ENCODE peak calls at places on chromosomes 1 and 21, in four cellular contexts. One of them, this sample, is unnamed.

GRCh38 chr1:30034627-30035521 is 688.5 kb downstream of the MATN1 start:
- DNase-seq in mammary epithelial cell: no peak
- DNase-seq in fibroblast of lung: peak; percentile 7
- DNase-seq in endothelial cell of umbilical vein: no peak
- DNase-seq in this sample: peak; percentile 84

GRCh38 chr1:211752951-211753486 is 77.5 kb downstream of the LPGAT1 start:
- DNase-seq in fibroblast of lung: no peak
- DNase-seq in endothelial cell of umbilical vein: no peak
- DNase-seq in mammary epithelial cell: no peak
- DNase-seq in this sample: no peak

GRCh38 chr1:170732262-170732595 is 68.3 kb downstream of the PRRX1 start:
- DNase-seq in fibroblast of lung: peak; percentile 57
- DNase-seq in endothelial cell of umbilical vein: no peak
- DNase-seq in mammary epithelial cell: no peak
- DNase-seq in this sample: no peak

GRCh38 chr1:83734411-83734810 is 264.5 kb downstream of the TTLL7 start:
- DNase-seq in endothelial cell of umbilical vein: no peak
- DNase-seq in fibroblast of lung: no peak
- DNase-seq in mammary epithelial cell: no peak
- DNase-seq in this sample: no peak

GRCh38 chr1:30840904-30841598 is 67.5 kb downstream of the SDC3 start:
- DNase-seq in fibroblast of lung: peak; percentile 53
- DNase-seq in endothelial cell of umbilical vein: peak; percentile 95
- DNase-seq in mammary epithelial cell: no peak
- DNase-seq in this sample: no peak

GRCh38 chr1:8862528-8862927 is 16.0 kb downstream of the ENO1 start:
- DNase-seq in endothelial cell of umbilical vein: peak; percentile 38
- DNase-seq in mammary epithelial cell: no peak
- DNase-seq in fibroblast of lung: no peak
- DNase-seq in this sample: peak; percentile 75

GRCh38 chr1:226608699-226609505 is 60.3 kb downstream of the STUM start:
- DNase-seq in endothelial cell of umbilical vein: peak; percentile 58
- DNase-seq in mammary epithelial cell: peak; percentile 20
- DNase-seq in fibroblast of lung: peak; percentile 71
- DNase-seq in this sample: peak; percentile 77

GRCh38 chr1:25661043-25661807 is 44.6 kb downstream of the MAN1C1 start:
- DNase-seq in endothelial cell of umbilical vein: peak; percentile 15
- DNase-seq in fibroblast of lung: peak; percentile 39
- DNase-seq in mammary epithelial cell: no peak
- DNase-seq in this sample: no peak

GRCh38 chr1:37479255-37480124 is 5.1 kb downstream of the ZC3H12A start:
- DNase-seq in mammary epithelial cell: peak; percentile 99
- DNase-seq in endothelial cell of umbilical vein: peak; percentile 76
- DNase-seq in fibroblast of lung: peak; percentile 83
- DNase-seq in this sample: peak; percentile 33

GRCh38 chr1:154864189-154864985 is 5.7 kb downstream of the KCNN3 start:
- DNase-seq in endothelial cell of umbilical vein: no peak
- DNase-seq in mammary epithelial cell: no peak
- DNase-seq in fibroblast of lung: no peak
- DNase-seq in this sample: no peak

GRCh38 chr1:39158330-39159086 is 46.0 kb upstream of the MACF1 start:
- DNase-seq in fibroblast of lung: peak; percentile 83
- DNase-seq in mammary epithelial cell: peak; percentile 82
- DNase-seq in endothelial cell of umbilical vein: no peak
- DNase-seq in this sample: no peak

GRCh38 chr21:42337830-42338729 is 12.7 kb downstream of the TFF2 start:
- DNase-seq in fibroblast of lung: peak; percentile 50
- DNase-seq in mammary epithelial cell: no peak
- DNase-seq in endothelial cell of umbilical vein: peak; percentile 53
- DNase-seq in this sample: peak; percentile 67

GRCh38 chr1:9687876-9688582 is 36.5 kb downstream of the PIK3CD start:
- DNase-seq in fibroblast of lung: no peak
- DNase-seq in endothelial cell of umbilical vein: peak; percentile 22
- DNase-seq in mammary epithelial cell: peak; percentile 34
- DNase-seq in this sample: peak; percentile 36

GRCh38 chr1:51644533-51645197 is 27.8 kb downstream of the OSBPL9 start:
- DNase-seq in fibroblast of lung: peak; percentile 73
- DNase-seq in endothelial cell of umbilical vein: peak; percentile 77
- DNase-seq in mammary epithelial cell: peak; percentile 64
- DNase-seq in this sample: peak; percentile 69

GRCh38 chr1:72051538-72051937 is 230.8 kb downstream of the NEGR1 start:
- DNase-seq in endothelial cell of umbilical vein: peak; percentile 6
- DNase-seq in fibroblast of lung: no peak
- DNase-seq in mammary epithelial cell: peak; percentile 35
- DNase-seq in this sample: no peak

GRCh38 chr1:113701429-113701828 is 57.9 kb downstream of the PHTF1 start:
- DNase-seq in endothelial cell of umbilical vein: peak; percentile 6
- DNase-seq in fibroblast of lung: no peak
- DNase-seq in mammary epithelial cell: no peak
- DNase-seq in this sample: peak; percentile 49

GRCh38 chr1:28036431-28036830 is 52.0 kb downstream of the EYA3 start:
- DNase-seq in mammary epithelial cell: no peak
- DNase-seq in endothelial cell of umbilical vein: no peak
- DNase-seq in fibroblast of lung: no peak
- DNase-seq in this sample: no peak

DNA sequence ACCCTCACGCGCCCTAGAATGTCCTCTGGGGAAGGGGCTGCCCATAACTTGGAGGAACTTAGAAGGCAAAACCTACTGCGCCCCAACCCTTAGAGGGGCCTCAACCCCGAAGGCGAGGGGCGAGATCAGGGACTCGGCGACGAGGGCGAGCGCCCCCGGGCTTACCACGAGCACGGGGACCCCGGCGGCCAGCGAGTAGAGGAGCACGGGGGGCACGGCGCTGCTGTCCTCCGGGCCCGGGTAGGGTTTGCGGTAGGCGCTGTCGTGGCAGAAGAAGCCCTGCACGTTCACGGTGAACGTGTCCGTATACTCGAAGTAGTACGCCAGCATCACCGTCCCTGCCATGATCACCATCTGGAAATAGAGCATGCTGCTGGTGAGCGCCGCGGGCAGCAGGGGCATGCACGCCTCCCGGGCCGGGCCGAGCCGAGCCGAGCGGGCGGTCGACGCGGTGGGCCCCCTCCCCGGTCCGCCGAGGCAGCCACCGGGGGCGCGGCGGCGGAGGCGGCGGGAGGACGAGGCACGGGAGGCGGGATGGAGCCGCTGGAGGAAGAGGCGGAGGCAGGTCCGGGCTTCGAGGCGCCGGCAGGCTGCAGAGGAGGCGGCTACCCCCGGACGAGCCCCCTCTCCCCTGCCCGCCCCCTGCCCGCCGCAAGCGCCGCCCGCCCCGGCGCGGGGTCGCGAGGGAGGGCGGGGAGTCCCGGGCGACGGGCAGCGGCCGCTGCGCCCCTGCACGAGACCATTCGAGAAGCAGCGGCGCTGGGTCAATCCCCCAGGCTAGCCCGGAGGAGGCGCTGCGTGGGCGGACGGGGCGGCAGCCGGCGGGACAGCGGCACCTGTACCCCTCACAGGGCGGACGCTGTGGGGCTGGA is at the start of gene PLPPR5:
- DNase-seq in mammary epithelial cell: no peak
- DNase-seq in endothelial cell of umbilical vein: peak; percentile 12
- DNase-seq in fibroblast of lung: peak; percentile 18
- DNase-seq in this sample: peak; percentile 17
- TF ChIP-seq EZH2 in mammary epithelial cell: peak; percentile 67
- TF ChIP-seq EZH2 in endothelial cell of umbilical vein: peak; percentile 74
- TF ChIP-seq EZH2 in fibroblast of lung: peak; percentile 81
- TF ChIP-seq EZH2 in this sample: peak; percentile 69

GRCh38 chr1:165525708-165526107 is 18.1 kb upstream of the LRRC52 start:
- DNase-seq in mammary epithelial cell: no peak
- DNase-seq in endothelial cell of umbilical vein: no peak
- DNase-seq in fibroblast of lung: no peak
- DNase-seq in this sample: no peak

GRCh38 chr1:165520646-165521045 is 23.2 kb upstream of the LRRC52 start:
- DNase-seq in endothelial cell of umbilical vein: no peak
- DNase-seq in mammary epithelial cell: no peak
- DNase-seq in fibroblast of lung: no peak
- DNase-seq in this sample: no peak

GRCh38 chr1:165527673-165528072 is 16.1 kb upstream of the LRRC52 start:
- DNase-seq in fibroblast of lung: no peak
- DNase-seq in endothelial cell of umbilical vein: no peak
- DNase-seq in mammary epithelial cell: no peak
- DNase-seq in this sample: no peak

GRCh38 chr1:165527251-165527650 is 16.5 kb upstream of the LRRC52 start:
- DNase-seq in endothelial cell of umbilical vein: no peak
- DNase-seq in mammary epithelial cell: no peak
- DNase-seq in fibroblast of lung: no peak
- DNase-seq in this sample: no peak

DNA sequence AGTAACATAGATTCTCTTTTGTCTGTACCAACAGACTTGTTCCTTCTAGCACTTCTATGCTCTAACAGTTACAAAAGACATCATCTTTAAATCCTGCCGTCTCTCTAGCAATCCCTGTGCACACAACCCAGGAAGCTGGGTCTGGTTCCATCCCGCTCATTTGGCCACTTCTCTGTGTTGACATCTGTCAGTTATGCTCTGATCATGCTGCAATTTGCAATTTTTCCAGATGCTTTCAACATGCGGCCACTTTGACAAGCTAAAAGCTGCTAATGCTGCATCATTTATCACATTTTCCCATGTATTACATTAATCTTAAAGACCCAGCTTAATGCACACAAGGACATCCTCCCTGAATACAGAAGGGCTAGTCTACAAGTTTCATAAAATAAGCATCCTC is 19.2 kb upstream of the LRRC52 start:
- DNase-seq in fibroblast of lung: no peak
- DNase-seq in endothelial cell of umbilical vein: no peak
- DNase-seq in mammary epithelial cell: no peak
- DNase-seq in this sample: no peak
- H3K27me3 ChIP-seq in fibroblast of lung: no peaks in the 10 kb centered on the region
- H3K27me3 ChIP-seq in endothelial cell of umbilical vein: no peaks in the 10 kb centered on the region
- H3K27me3 ChIP-seq in mammary epithelial cell: no peaks in the 10 kb centered on the region
- H3K27me3 ChIP-seq in this sample: no peaks in the 10 kb centered on the region

GRCh38 chr1:203479646-203480045 is 4.0 kb downstream of the PRELP start:
- DNase-seq in mammary epithelial cell: no peak
- DNase-seq in fibroblast of lung: no peak
- DNase-seq in endothelial cell of umbilical vein: no peak
- DNase-seq in this sample: no peak

GRCh38 chr1:203478986-203479385 is 3.4 kb downstream of the PRELP start:
- DNase-seq in fibroblast of lung: no peak
- DNase-seq in endothelial cell of umbilical vein: no peak
- DNase-seq in mammary epithelial cell: no peak
- DNase-seq in this sample: no peak

GRCh38 chr1:203481186-203481585 is 5.6 kb downstream of the PRELP start:
- DNase-seq in endothelial cell of umbilical vein: no peak
- DNase-seq in fibroblast of lung: peak; percentile 35
- DNase-seq in mammary epithelial cell: no peak
- DNase-seq in this sample: no peak

GRCh38 chr1:203480084-203480483 is 4.5 kb downstream of the PRELP start:
- DNase-seq in fibroblast of lung: peak; percentile 67
- DNase-seq in endothelial cell of umbilical vein: no peak
- DNase-seq in mammary epithelial cell: no peak
- DNase-seq in this sample: no peak

GRCh38 chr1:203480525-203481084 is 5.0 kb downstream of the PRELP start:
- DNase-seq in mammary epithelial cell: peak; percentile 82
- DNase-seq in fibroblast of lung: peak; percentile 90
- DNase-seq in endothelial cell of umbilical vein: peak; percentile 40
- DNase-seq in this sample: no peak
- H3K4me3 ChIP-seq in mammary epithelial cell: no peak overlapping the region
- H3K4me3 ChIP-seq in fibroblast of lung: peak overlapping the region; percentile 67
- H3K4me3 ChIP-seq in endothelial cell of umbilical vein: no peak overlapping the region
- H3K4me3 ChIP-seq in this sample: no peak overlapping the region

DNA sequence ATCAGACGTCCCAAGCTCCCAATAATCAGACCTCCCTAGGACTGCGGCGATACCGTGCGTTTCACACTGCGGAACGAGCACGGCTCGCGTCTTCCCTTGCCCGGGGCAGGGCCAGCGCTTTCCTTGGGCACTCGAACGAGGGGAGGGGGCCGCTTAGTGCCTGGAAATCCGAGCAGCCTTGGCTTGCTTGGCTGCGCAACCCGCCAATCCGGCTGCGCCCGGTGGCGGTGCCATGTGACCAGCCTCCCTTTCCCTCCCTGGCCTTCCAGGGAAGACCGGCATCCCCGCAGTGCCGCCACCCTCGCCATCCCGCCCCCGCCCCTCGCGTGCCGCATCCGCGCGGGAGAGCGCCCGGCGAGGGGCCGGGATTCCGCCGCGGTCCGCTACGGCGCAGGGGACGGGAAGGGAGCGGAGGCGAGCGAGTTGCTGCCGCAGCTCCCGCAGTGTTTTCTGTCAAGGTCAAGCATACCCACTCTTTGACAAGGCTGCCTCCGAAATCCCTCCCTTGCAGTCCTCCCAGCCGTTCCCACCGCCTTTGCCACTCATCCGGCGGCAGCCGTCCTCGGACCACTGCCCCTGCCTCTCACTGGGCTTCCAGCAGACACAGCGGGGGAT is 8.3 kb upstream of the RNF19B start:
- DNase-seq in mammary epithelial cell: no peak
- DNase-seq in endothelial cell of umbilical vein: peak; percentile 88
- DNase-seq in fibroblast of lung: peak; percentile 51
- DNase-seq in this sample: peak; percentile 71
- TF ChIP-seq EZH2 in mammary epithelial cell: no peak
- TF ChIP-seq EZH2 in endothelial cell of umbilical vein: no peak
- TF ChIP-seq EZH2 in fibroblast of lung: no peak
- TF ChIP-seq EZH2 in this sample: no peak

GRCh38 chr1:90709535-90709934 is 7.6 kb downstream of the BARHL2 start:
- DNase-seq in fibroblast of lung: no peak
- DNase-seq in mammary epithelial cell: no peak
- DNase-seq in endothelial cell of umbilical vein: no peak
- DNase-seq in this sample: no peak
- H3K27me3 ChIP-seq in fibroblast of lung: peaks cover 70% of the 10 kb centered on the region
- H3K27me3 ChIP-seq in mammary epithelial cell: peaks cover 88% of the 10 kb centered on the region
- H3K27me3 ChIP-seq in endothelial cell of umbilical vein: peaks cover 86% of the 10 kb centered on the region
- H3K27me3 ChIP-seq in this sample: no peaks in the 10 kb centered on the region

GRCh38 chr1:203290261-203291089 is 14.8 kb upstream of the BTG2 start:
- DNase-seq in fibroblast of lung: peak; percentile 81
- DNase-seq in endothelial cell of umbilical vein: peak; percentile 84
- DNase-seq in mammary epithelial cell: peak; percentile 62
- DNase-seq in this sample: peak; percentile 78

GRCh38 chr1:203291201-203292096 is 13.9 kb upstream of the BTG2 start:
- DNase-seq in endothelial cell of umbilical vein: no peak
- DNase-seq in mammary epithelial cell: no peak
- DNase-seq in fibroblast of lung: no peak
- DNase-seq in this sample: no peak

GRCh38 chr1:203288351-203288894 is 16.9 kb upstream of the BTG2 start:
- DNase-seq in mammary epithelial cell: no peak
- DNase-seq in fibroblast of lung: no peak
- DNase-seq in endothelial cell of umbilical vein: no peak
- DNase-seq in this sample: no peak

GRCh38 chr1:203289281-203289981 is 15.9 kb upstream of the BTG2 start:
- DNase-seq in endothelial cell of umbilical vein: no peak
- DNase-seq in fibroblast of lung: no peak
- DNase-seq in mammary epithelial cell: no peak
- DNase-seq in this sample: no peak

DNA sequence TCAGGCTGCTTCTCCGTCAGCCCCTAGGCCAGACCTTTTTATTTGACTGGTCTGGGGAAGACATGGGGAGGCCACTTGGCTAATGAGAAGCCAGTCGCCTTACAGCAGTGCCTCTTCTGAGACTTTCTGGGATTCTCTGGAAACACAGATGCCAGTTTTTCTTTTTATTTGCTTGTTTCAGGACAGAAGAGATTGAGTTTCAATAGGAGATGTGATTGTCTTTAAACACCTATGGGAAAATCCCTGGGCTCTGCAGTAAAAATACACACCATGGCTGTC is 15.4 kb upstream of the BTG2 start:
- DNase-seq in mammary epithelial cell: no peak
- DNase-seq in fibroblast of lung: no peak
- DNase-seq in endothelial cell of umbilical vein: no peak
- DNase-seq in this sample: no peak
- H3K4me3 ChIP-seq in mammary epithelial cell: no peak overlapping the region
- H3K4me3 ChIP-seq in fibroblast of lung: no peak overlapping the region
- H3K4me3 ChIP-seq in endothelial cell of umbilical vein: no peak overlapping the region
- H3K4me3 ChIP-seq in this sample: no peak overlapping the region